ENCODE peak calls at places on chromosome 7, in four cellular contexts. U is K562, J is GM12878, C is GM12891. B is an unnamed sample.
A peak's percentile ranks its signal among the peaks of the same experiment; 100 is the strongest.

GRCh38 chr7:41576176-41576575 is 126.7 kb downstream of the INHBA start:
- DNase-seq in J (no peak), U (no peak), C (no peak), B (no peak)

GRCh38 chr7:16471933-16472332 is 6.4 kb upstream of the SOSTDC1 start:
- DNase-seq in C (no peak), U (no peak), J (no peak), B (no peak)

GRCh38 chr7:101395376-101395775 is 32.7 kb downstream of the COL26A1 start:
- DNase-seq in U (no peak), C (no peak), J (no peak), B (no peak)

GRCh38 chr7:94509264-94509878 is at the start of gene CASD1:
- DNase-seq in C (peak; percentile 70), J (no peak), U (no peak), B (peak; percentile 56)

GRCh38 chr7:48087349-48087748 is 1.7 kb upstream of the UPP1 start:
- DNase-seq in C (no peak), J (peak; percentile 41), U (no peak), B (no peak)

GRCh38 chr7:151368136-151368571 is 26.5 kb downstream of the NUB1 start:
- DNase-seq in J (no peak), C (peak; percentile 75), U (peak; percentile 92), B (peak; percentile 74)

GRCh38 chr7:27462575-27463270 is 200.0 kb downstream of the HIBADH start:
- DNase-seq in U (no peak), J (no peak), C (no peak), B (no peak)

GRCh38 chr7:35716038-35716803 is 21.3 kb upstream of the HERPUD2 start:
- DNase-seq in U (no peak), J (no peak), C (no peak), B (no peak)

GRCh38 chr7:96224682-96225081 is 97.2 kb downstream of the SLC25A13 start:
- DNase-seq in J (no peak), C (no peak), U (no peak), B (peak; percentile 64)

GRCh38 chr7:7566651-7567611 is at the start of gene MIOS:
- DNase-seq in C (peak; percentile 82), J (no peak), U (peak; percentile 97), B (peak; percentile 74)

GRCh38 chr7:156676263-156676662 is 35.7 kb downstream of the RNF32 start:
- DNase-seq in J (no peak), C (no peak), U (no peak), B (no peak)

GRCh38 chr7:66781408-66782090 is 41.0 kb downstream of the RABGEF1 start:
- DNase-seq in U (no peak), J (no peak), C (no peak), B (no peak)

GRCh38 chr7:45525057-45525456 is 49.1 kb upstream of the ADCY1 start:
- DNase-seq in J (no peak), C (no peak), U (no peak), B (no peak)

GRCh38 chr7:137020351-137020750 is 151.9 kb downstream of the CHRM2 start:
- DNase-seq in U (no peak), C (no peak), J (no peak), B (no peak)

GRCh38 chr7:12028508-12028907 is 182.6 kb upstream of the TMEM106B start:
- DNase-seq in C (no peak), U (no peak), J (no peak), B (no peak)

GRCh38 chr7:35025391-35025870 is 11.9 kb downstream of the DPY19L1 start:
- DNase-seq in J (no peak), C (no peak), U (no peak), B (no peak)

DNA sequence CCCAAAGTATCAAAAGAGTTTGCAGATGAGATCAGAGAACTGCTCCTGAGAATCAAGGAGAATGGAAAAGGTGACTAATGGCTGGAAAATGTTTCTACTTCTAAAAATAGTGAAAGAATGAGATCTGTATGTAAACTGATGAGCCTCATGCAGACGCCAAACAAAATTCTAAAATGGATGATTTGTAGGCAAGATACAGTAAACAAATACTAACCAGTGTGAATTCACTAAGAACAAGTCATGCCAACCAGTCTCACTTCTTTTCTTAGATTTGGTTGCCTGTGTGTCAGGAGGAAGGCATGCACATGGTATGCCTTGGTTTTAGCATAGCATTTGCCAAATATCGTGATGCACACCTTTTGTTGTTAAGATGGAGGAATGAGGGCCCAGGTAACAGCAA is 94.9 kb upstream of the PIK3CG start:
- DNase-seq in J (no peak), U (no peak), C (no peak), B (no peak)
- TF ChIP-seq SPI1 in J (no peak), U (no peak), C (no peak), B (no peak)

GRCh38 chr7:106870528-106870927 is 5.4 kb downstream of the PIK3CG start:
- DNase-seq in J (no peak), C (no peak), U (no peak), B (no peak)
- TF ChIP-seq SPI1 in J (no peak), C (no peak), U (no peak), B (no peak)

GRCh38 chr7:143202161-143202560 is 18.9 kb downstream of the TAS2R39 start:
- DNase-seq in U (no peak), C (no peak), J (no peak), B (no peak)

GRCh38 chr7:143210541-143210940 is 11.3 kb upstream of the TAS2R40 start:
- DNase-seq in U (no peak), C (no peak), J (no peak), B (no peak)

DNA sequence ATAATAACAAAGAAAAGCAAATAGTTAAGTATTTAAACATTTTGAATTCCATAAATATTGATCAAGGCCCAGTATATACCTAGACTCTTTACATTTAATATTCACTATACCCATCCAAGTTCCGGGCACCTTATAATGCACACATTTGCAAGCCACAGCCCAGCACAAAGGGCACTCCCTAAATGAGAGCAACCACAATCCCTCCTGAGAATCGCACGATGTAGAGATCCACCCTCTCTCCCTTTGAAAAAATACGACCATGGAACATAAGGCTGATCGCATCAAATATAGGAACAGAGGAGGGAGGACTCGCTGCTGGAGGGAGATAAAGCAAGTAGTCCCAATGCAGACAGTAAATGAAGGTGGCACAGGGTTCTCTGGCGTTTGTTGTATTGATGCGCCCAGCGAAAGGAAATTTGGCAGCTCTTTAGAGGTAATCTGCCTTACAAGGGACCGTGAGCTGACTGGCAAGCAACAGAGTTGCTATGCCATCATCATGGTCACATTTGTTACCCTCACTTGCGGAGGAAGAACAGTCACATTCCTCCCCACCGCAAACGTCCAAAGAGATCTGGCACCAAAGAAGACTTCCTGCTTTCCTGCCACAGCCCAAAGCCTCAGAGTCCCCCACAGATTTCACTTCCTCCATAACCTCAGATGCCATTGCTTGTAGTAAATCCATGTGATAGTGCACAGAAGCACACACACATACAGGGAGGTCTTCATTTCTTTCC is 16.1 kb upstream of the TAS2R40 start:
- DNase-seq in U (no peak), C (peak; percentile 28), J (peak; percentile 47), B (peak; percentile 91)
- TF ChIP-seq SPI1 in U (no peak), C (peak; percentile 95), J (peak; percentile 86), B (peak; percentile 96)

GRCh38 chr7:148049068-148049467 is 541.5 kb upstream of the C7orf33 start:
- DNase-seq in C (no peak), J (no peak), U (no peak), B (no peak)
- TF ChIP-seq SPI1 in C (no peak), J (no peak), U (no peak), B (no peak)

GRCh38 chr7:98864726-98865420 is 4.9 kb downstream of the TMEM130 start:
- DNase-seq in U (no peak), J (no peak), C (no peak), B (no peak)
- TF ChIP-seq SPI1 in U (no peak), J (no peak), C (no peak), B (no peak)

GRCh38 chr7:69695998-69696657 is 97.9 kb downstream of the AUTS2 start:
- DNase-seq in J (peak; percentile 88), U (no peak), C (no peak), B (no peak)
- TF ChIP-seq SPI1 in J (peak; percentile 90), U (no peak), C (peak; percentile 89), B (peak; percentile 94)

DNA sequence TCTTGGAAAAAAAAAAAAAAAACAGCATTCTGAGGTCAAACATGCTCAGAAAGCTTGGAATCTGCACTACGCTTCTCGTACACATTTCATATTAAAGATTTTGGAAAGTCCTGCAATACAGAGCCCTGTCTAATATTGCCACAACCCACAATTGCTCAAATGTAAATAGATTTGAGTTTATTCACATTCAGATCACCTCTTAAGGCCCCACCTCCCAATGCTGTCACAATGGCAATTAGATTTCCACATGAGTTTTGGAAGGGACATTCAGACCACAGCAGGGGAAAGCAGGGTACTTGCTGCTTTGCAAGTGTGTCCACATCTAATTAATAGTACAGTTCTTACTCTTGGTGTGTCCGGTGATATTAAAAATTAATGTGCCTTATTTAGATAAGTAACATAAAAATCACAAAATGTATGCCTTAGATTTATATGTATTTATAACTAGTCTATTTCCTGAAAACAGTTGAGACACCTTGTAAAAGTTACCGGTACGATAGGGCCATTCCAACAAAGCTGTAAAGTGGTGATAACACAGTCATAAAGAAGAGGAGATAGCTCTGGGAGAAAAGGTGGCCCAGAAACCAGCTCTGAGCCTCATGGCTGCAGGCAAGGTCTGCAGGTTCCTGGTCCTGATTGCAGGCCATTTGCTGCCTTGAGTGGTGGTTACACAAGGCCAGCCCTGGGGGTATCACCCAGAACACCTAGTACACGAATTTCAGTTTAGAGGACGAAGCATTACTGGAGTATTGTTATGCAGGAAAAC is 27.9 kb downstream of the EGFR start:
- DNase-seq in U (no peak), C (no peak), J (no peak), B (no peak)
- TF ChIP-seq SPI1 in U (no peak), C (no peak), J (no peak), B (no peak)

DNA sequence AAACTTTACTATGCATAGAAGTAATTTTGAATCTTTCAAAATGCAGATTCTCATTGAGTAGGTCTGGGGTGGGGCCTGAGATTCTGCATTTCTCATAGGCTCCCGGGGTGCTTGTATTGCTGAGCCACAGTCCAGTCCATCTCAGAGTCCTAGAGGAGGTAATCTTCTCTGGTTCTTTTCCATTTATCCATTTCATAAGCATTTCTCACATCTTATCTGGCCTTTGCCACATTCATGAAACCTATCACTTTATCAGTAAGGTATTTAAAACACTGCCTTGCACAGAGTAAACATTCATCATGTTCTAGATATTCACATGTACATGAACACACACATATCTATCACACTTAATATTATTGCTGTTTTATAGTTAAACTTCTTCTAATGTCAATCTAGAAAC is 11.9 kb downstream of the GNAI1 start:
- DNase-seq in C (no peak), U (no peak), J (no peak), B (no peak)
- TF ChIP-seq SPI1 in C (no peak), U (no peak), J (no peak), B (no peak)

DNA sequence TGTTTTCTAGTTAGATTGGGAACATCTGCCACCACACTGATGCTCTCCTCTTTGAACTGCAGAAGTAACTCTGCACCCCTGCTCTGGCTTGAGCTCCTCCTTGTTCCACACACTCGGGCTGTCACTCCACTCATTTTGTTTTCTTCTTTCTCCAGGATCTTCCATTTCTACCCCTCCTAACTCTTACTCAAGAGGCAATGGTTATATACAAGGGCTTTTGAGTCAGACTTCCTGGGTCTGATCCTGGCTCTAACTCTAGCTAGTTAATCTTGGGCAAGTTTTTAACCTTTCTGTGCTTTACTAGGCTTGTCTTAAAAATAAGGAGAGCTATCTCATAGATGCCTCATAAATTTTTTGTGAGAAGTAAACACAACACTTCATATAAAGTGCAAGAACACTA is 45.3 kb upstream of the GNAI1 start:
- DNase-seq in J (no peak), U (no peak), C (no peak), B (no peak)
- TF ChIP-seq SPI1 in J (no peak), U (no peak), C (no peak), B (no peak)